ENCODE peak calls at places on chromosomes 1 and 21, in four cellular contexts. E is IMR-90, O is H1, Q is neuronal stem cell. N is an unnamed sample.
A peak's percentile ranks its signal among the peaks of the same experiment; 100 is the strongest.

GRCh38 chr1:41009466-41009865 is 12.1 kb downstream of the SLFNL1 start:
- DNase-seq in Q (no peak), O (no peak), E (no peak), N (no peak)

GRCh38 chr1:234018816-234019215 is 114.3 kb downstream of the SLC35F3 start:
- DNase-seq in E (no peak), O (no peak), Q (no peak), N (no peak)

GRCh38 chr1:110057963-110058518 is 12.4 kb downstream of the ALX3 start:
- DNase-seq in E (no peak), Q (no peak), O (no peak), N (no peak)

GRCh38 chr1:223298706-223299105 is 65.3 kb downstream of the SUSD4 start:
- DNase-seq in O (no peak), E (peak; percentile 61), Q (no peak), N (no peak)

GRCh38 chr1:214793708-214794107 is 190.7 kb downstream of the CENPF start:
- DNase-seq in E (no peak), O (no peak), Q (no peak), N (no peak)

GRCh38 chr1:54606990-54607325 is 16.4 kb downstream of the FAM151A start:
- DNase-seq in Q (no peak), E (no peak), O (no peak), N (no peak)

GRCh38 chr1:152411846-152412245 is 2.2 kb downstream of the CRNN start:
- DNase-seq in Q (no peak), O (no peak), E (no peak), N (no peak)

GRCh38 chr1:101460709-101461108 is 223.9 kb downstream of the S1PR1 start:
- DNase-seq in Q (no peak), E (no peak), O (no peak), N (no peak)

GRCh38 chr21:43369124-43369523 is 57.8 kb downstream of the SIK1 start:
- DNase-seq in O (no peak), Q (no peak), E (peak; percentile 46), N (no peak)

GRCh38 chr1:89065077-89065868 is at the start of gene GBP1:
- DNase-seq in Q (no peak), E (peak; percentile 88), O (no peak), N (no peak)

GRCh38 chr1:229117664-229118300 is 153.1 kb upstream of the RAB4A start:
- DNase-seq in E (peak; percentile 49), O (no peak), Q (no peak), N (no peak)

GRCh38 chr21:31011412-31011811 is 26.9 kb downstream of the KRTAP19-8 start:
- DNase-seq in Q (no peak), E (no peak), O (no peak), N (no peak)

GRCh38 chr1:199447906-199448305 is 579.6 kb upstream of the NR5A2 start:
- DNase-seq in E (no peak), Q (no peak), O (no peak), N (no peak)

GRCh38 chr1:51898090-51898734 is 19.7 kb upstream of the NRDC start:
- DNase-seq in O (no peak), E (peak; percentile 97), Q (no peak), N (no peak)

GRCh38 chr21:44696572-44696971 is 400 bp upstream of the KRTAP10-12 start:
- DNase-seq in E (no peak), Q (no peak), O (no peak), N (no peak)

GRCh38 chr1:24309762-24310485 is 9.2 kb upstream of the GRHL3 start:
- DNase-seq in Q (no peak), E (peak; percentile 33), O (no peak), N (no peak)

GRCh38 chr1:36062321-36062720 is 21.6 kb upstream of the TEKT2 start:
- DNase-seq in O (no peak), E (no peak), Q (no peak), N (no peak)
- H3K18ac ChIP-seq in O (no peak overlapping the region), E (no peak overlapping the region), Q (no peak overlapping the region), N (no peak overlapping the region)

DNA sequence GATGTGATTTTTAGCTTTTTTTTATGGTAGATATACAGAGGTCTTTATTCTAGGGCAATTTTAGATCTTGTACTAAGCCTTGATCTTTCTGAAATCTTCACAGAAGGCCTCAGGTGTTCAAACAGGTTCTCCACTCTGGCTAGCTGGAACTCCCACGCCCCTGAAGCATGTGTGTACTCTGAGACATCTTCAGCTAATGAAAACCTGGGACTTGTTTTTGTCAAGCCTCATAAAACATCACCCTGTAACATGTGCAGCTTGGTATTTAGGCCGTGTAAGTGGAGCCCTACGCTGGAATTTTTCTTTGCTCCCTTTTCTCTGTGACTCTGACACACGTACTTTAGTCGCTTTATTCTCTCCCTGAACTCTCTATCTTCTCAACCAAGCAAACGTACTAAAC is 701.9 kb upstream of the ZP4 start:
- DNase-seq in Q (no peak), E (no peak), O (no peak), N (no peak)
- H3K4me1 ChIP-seq in Q (no peaks in the 10 kb centered on the region), E (no peaks in the 10 kb centered on the region), O (no peaks in the 10 kb centered on the region), N (no peaks in the 10 kb centered on the region)

DNA sequence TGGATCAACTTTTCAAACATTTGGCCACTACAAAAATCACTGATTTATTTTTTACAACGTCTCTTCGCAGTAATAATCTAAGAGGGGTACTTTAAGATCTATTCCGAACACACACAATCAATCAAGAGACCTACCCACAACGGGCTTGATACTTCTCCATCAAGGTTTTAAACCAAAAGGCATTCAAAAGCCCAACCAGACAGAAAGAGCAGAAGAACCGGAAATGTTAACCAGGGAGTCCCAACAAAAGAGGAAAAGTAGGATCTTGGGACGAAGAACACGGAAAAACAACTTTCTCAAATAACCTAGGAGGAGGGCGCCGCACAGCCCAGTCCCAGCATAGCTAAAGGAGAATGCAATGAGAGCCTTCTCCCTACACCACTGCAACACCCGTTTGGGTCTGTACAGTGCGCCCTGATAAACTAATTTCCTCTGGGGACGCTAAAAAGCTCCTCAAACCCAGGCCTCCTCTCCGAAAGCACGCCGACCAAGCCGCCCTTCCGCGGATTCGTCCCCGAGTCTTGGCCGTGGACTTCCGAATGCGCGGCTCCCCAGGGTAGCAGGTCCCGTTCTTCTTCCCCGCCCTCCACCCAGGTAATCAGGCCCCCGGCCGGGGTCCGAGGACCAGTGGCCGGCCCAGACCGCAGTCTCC is 623 bp downstream of the RPL22 start:
- DNase-seq in E (no peak), Q (no peak), O (no peak), N (no peak)
- H3K14ac ChIP-seq in E (peak overlapping the region; percentile 79), Q (peak overlapping the region; percentile 96), O (no peak overlapping the region), N (peak overlapping the region; percentile 90)

DNA sequence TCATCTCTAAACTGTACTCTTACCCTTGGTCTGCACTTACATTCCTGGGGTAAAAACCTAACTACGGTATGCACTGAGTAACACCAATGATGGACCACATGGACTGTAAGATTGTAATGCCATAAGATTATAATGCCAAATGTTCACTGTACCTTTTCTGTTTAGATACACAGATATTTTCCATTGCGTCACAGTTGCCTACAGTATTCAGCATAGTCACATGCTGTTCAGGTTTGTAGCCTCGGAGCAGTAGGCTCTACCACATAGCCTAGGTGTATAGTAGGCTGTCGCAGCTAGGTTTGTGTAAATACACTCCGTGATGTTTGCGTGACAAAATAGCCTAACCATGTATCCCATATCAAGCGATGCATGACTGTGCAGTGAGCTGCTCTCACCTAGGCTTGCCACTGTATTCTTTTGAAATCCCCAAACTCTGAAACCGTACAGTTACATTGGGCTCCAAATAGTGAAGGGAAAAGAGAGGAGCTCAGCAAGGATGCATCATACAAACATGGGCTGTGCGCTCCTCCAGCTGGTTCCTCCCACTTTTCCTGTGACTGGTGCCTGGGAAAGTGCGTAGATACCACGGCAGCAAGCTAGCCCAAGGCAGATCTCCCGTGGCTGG is 35.2 kb downstream of the CFAP57 start:
- DNase-seq in E (peak; percentile 70), Q (no peak), O (no peak), N (peak; percentile 35)
- H3K18ac ChIP-seq in E (peak overlapping the region; percentile 94), Q (peak overlapping the region; percentile 65), O (peak overlapping the region; percentile 73), N (peak overlapping the region; percentile 58)

GRCh38 chr1:243266231-243266630 is 10.4 kb downstream of the SDCCAG8 start:
- DNase-seq in E (no peak), O (no peak), Q (no peak), N (no peak)
- H3K4me1 ChIP-seq in E (peaks cover 22% of the 10 kb centered on the region), O (no peaks in the 10 kb centered on the region), Q (peaks cover 5% of the 10 kb centered on the region), N (peaks cover 2% of the 10 kb centered on the region)

GRCh38 chr1:84505167-84506001 is 802 bp upstream of the SPATA1 start:
- DNase-seq in E (peak; percentile 42), O (no peak), Q (no peak), N (no peak)

GRCh38 chr1:84508510-84508909 is 2.1 kb upstream of the GNG5 start:
- DNase-seq in E (no peak), O (no peak), Q (no peak), N (no peak)

GRCh38 chr1:84506729-84507453 is 510 bp upstream of the GNG5 start:
- DNase-seq in Q (no peak), O (no peak), E (no peak), N (no peak)

GRCh38 chr1:84504580-84505021 is 1.6 kb upstream of the SPATA1 start:
- DNase-seq in O (no peak), Q (no peak), E (peak; percentile 83), N (no peak)

GRCh38 chr1:84506002-84506728 is at the start of the genes GNG5 and SPATA1:
- DNase-seq in Q (peak; percentile 97), E (peak; percentile 95), O (peak; percentile 97), N (peak; percentile 97)
- H3K14ac ChIP-seq in Q (peak within 1 kb of the TSS; percentile 82), E (peak within 1 kb of the TSS; percentile 99), O (no peak within 1 kb of the TSS), N (peak within 1 kb of the TSS; percentile 96)

DNA sequence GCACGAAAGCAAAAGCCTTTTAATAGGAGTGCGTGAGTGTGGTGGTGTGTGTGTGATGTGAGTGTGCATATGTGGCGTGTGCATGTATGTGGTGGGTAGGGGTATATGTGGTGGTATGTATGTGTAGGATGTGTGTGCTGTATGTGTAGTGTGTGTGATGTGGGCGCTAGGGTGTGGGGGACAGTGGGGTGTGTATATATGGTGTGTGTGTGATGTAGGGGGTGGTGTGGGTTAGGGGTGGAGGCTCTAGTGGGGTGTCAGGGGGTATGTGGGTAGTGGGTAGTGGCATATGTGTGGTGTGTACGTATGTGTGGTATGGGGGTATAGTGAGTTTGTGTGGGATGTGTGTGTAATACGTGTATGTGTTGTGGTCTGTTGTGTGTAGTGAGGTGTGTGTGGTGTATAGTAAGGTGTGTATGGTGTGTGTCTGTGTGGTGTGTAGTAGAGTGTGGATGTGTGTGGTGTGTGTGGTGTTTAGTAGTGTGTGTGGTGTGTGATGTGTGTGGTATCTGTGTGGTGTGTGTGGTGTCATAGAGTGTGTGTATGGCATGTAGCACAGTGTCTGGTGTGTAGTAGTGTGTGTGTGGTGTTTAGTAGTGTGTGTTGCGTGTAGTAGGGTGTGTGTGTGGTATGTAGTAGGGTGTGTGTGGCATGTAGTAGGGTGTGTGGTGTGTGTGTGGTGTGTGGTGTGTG is 86.0 kb downstream of the SYT2 start:
- DNase-seq in Q (no peak), O (no peak), E (no peak), N (no peak)
- H3K18ac ChIP-seq in Q (peak overlapping the region; percentile 48), O (no peak overlapping the region), E (peak overlapping the region; percentile 43), N (peak overlapping the region; percentile 0)